ENCODE peak calls at places on chromosomes 5 and 9, in eight cellular contexts. G is anterior cingulate cortex, T is psoas muscle, E is HuH-7.5, J is EL, B is SK-N-MC, A is posterior cingulate gyrus, K is germinal center. Y is an unnamed sample.
A peak's percentile ranks its signal among the peaks of the same experiment; 100 is the strongest.

GRCh38 chr9:126673689-126674364 is 60.1 kb downstream of the LMX1B start:
- DNase-seq in A (no peak), E (no peak), B (no peak), J (no peak), K (no peak), T (no peak), G (no peak), Y (no peak)

GRCh38 chr5:150043657-150044333 is 42.6 kb downstream of the CSF1R start:
- DNase-seq in G (no peak), E (no peak), J (no peak), K (no peak), B (no peak), A (no peak), T (no peak), Y (no peak)

GRCh38 chr5:143576721-143577484 is 173.4 kb upstream of the NR3C1 start:
- DNase-seq in E (no peak), J (peak; percentile 82), K (no peak), T (no peak), B (no peak), A (no peak), G (no peak), Y (no peak)

GRCh38 chr5:139061274-139061673 is 136.9 kb downstream of the SIL1 start:
- DNase-seq in K (no peak), G (no peak), E (no peak), A (no peak), J (peak; percentile 94), B (no peak), T (peak; percentile 70), Y (no peak)

GRCh38 chr5:2375796-2376195 is 375.7 kb downstream of the IRX2 start:
- DNase-seq in K (no peak), T (no peak), A (no peak), E (no peak), J (no peak), B (no peak), G (no peak), Y (no peak)

GRCh38 chr5:179836225-179837019 is 15.7 kb downstream of the SQSTM1 start:
- DNase-seq in J (peak; percentile 36), B (no peak), K (no peak), T (no peak), E (no peak), G (no peak), A (no peak), Y (peak; percentile 28)

GRCh38 chr5:134649163-134649916 is 755 bp downstream of the SEC24A start:
- DNase-seq in E (no peak), T (peak; percentile 37), B (no peak), G (no peak), A (no peak), K (peak; percentile 10), J (peak; percentile 26), Y (no peak)

GRCh38 chr5:128213340-128213739 is 129.8 kb downstream of the SLC12A2 start:
- DNase-seq in E (no peak), K (peak; percentile 9), B (peak; percentile 45), A (no peak), J (peak; percentile 66), T (no peak), G (no peak), Y (peak; percentile 11)

GRCh38 chr5:111117149-111117548 is 25.0 kb downstream of the WDR36 start:
- DNase-seq in T (no peak), B (no peak), A (no peak), J (no peak), E (no peak), K (no peak), G (no peak), Y (no peak)

GRCh38 chr5:140608730-140609520 is 24.1 kb downstream of the CD14 start:
- DNase-seq in B (no peak), J (no peak), G (peak; percentile 20), E (no peak), A (no peak), K (no peak), T (no peak), Y (no peak)

GRCh38 chr9:137969008-137969407 is 91.4 kb downstream of the CACNA1B start:
- DNase-seq in E (no peak), A (no peak), J (no peak), B (no peak), G (no peak), K (no peak), T (no peak), Y (no peak)

GRCh38 chr9:125852386-125852785 is 105.2 kb downstream of the PBX3 start:
- DNase-seq in J (no peak), E (no peak), K (no peak), G (no peak), T (no peak), A (no peak), B (no peak), Y (no peak)

GRCh38 chr9:77897292-77897691 is 134.3 kb downstream of the GNAQ start:
- DNase-seq in T (no peak), G (no peak), K (no peak), E (no peak), B (no peak), J (no peak), A (no peak), Y (no peak)

GRCh38 chr9:93680445-93681315 is 104.3 kb downstream of the PHF2 start:
- DNase-seq in K (no peak), J (no peak), B (no peak), T (no peak), G (no peak), A (no peak), E (no peak), Y (no peak)

GRCh38 chr5:43602456-43602817 is 543 bp upstream of the NNT start:
- DNase-seq in G (no peak), B (no peak), A (no peak), E (peak; percentile 52), T (no peak), K (peak; percentile 25), J (peak; percentile 69), Y (peak; percentile 25)

GRCh38 chr9:90991953-90992352 is 190.3 kb downstream of the SYK start:
- DNase-seq in G (no peak), B (no peak), A (no peak), J (peak; percentile 55), E (no peak), K (no peak), T (no peak), Y (no peak)

GRCh38 chr5:145237843-145238242 is 597.3 kb downstream of the PRELID2 start:
- DNase-seq in J (peak; percentile 72), B (no peak), T (no peak), K (peak; percentile 4), A (no peak), E (peak; percentile 3), G (no peak), Y (no peak)

GRCh38 chr5:68849103-68849502 is 244.7 kb upstream of the SLC30A5 start:
- DNase-seq in B (no peak), T (no peak), J (peak; percentile 7), G (no peak), K (no peak), E (no peak), A (no peak), Y (no peak)

GRCh38 chr5:14265574-14265973 is 122.4 kb downstream of the TRIO start:
- DNase-seq in A (no peak), K (no peak), T (no peak), E (no peak), G (no peak), B (no peak), J (peak; percentile 99), Y (no peak)

GRCh38 chr9:136138566-136138965 is 19.9 kb upstream of the TMEM250 start:
- DNase-seq in T (no peak), E (peak; percentile 83), K (peak; percentile 45), G (no peak), B (peak; percentile 22), J (peak; percentile 25), A (no peak), Y (peak; percentile 18)

GRCh38 chr5:163163858-163164257 is 273.5 kb upstream of the CCNG1 start:
- DNase-seq in T (no peak), J (no peak), G (no peak), E (no peak), K (no peak), B (no peak), A (no peak), Y (no peak)